ENCODE peak calls at places on chromosomes 3 and 15, in five cellular contexts. R is AG04450; J is activated CD8-positive, alpha-beta memory T cell treated with anti-CD3 and anti-CD28 coated beads for 48 hours; G is HCT116; N is GM04503. Z is an unnamed sample.

GRCh38 chr3:193544289-193544688 is 10.4 kb downstream of the ATP13A4 start:
- DNase-seq in R (no peak), J (no peak), G (no peak), N (no peak), Z (no peak)

GRCh38 chr15:90101130-90101968 is 919 bp downstream of the IDH2 start:
- DNase-seq in R (no peak), J (no peak), G (no peak), N (no peak), Z (peak; percentile 54)

GRCh38 chr3:107431048-107431297 is 53.7 kb downstream of the CCDC54 start:
- DNase-seq in R (no peak), J (peak; percentile 12), G (no peak), N (no peak), Z (no peak)

GRCh38 chr15:89760303-89761008 is 9.4 kb upstream of the MESP1 start:
- DNase-seq in R (no peak), J (peak; percentile 72), G (peak; percentile 39), N (no peak), Z (peak; percentile 70)

GRCh38 chr3:186053954-186054353 is 54.9 kb downstream of the ETV5 start:
- DNase-seq in R (peak; percentile 38), J (no peak), G (no peak), N (no peak), Z (no peak)

GRCh38 chr3:15428539-15428938 is 1.1 kb downstream of the EAF1 start:
- DNase-seq in R (no peak), J (no peak), G (no peak), N (peak; percentile 66), Z (peak; percentile 6)

GRCh38 chr3:29426302-29427226 is 145.7 kb downstream of the RBMS3 start:
- DNase-seq in R (no peak), J (no peak), G (no peak), N (no peak), Z (no peak)

GRCh38 chr3:151434151-151434890 is 26.5 kb downstream of the IGSF10 start:
- DNase-seq in R (peak; percentile 69), J (no peak), G (no peak), N (peak; percentile 89), Z (no peak)

GRCh38 chr15:32994810-32995424 is 199.6 kb downstream of the FMN1 start:
- DNase-seq in R (no peak), J (no peak), G (peak; percentile 21), N (no peak), Z (peak; percentile 19)